ENCODE peak calls at places on chromosome 13, in nine cellular contexts. One of them, this sample, is unnamed.

GRCh38 chr13:82655518-82655855 is 1226.8 kb downstream of the SLITRK1 start:
- DNase-seq in cardiac muscle cell: no peak
- DNase-seq in nephron progenitor cell: no peak
- DNase-seq in SK-N-SH: no peak
- DNase-seq in heart right ventricle: no peak
- DNase-seq in OCI-LY7: no peak
- DNase-seq in GM10248: no peak
- DNase-seq in endothelial cell: no peak
- DNase-seq in heart left ventricle: no peak
- DNase-seq in this sample: no peak

GRCh38 chr13:36979361-36980040 is 19.6 kb downstream of the ALG5 start:
- DNase-seq in nephron progenitor cell: no peak
- DNase-seq in cardiac muscle cell: no peak
- DNase-seq in OCI-LY7: no peak
- DNase-seq in SK-N-SH: no peak
- DNase-seq in endothelial cell: no peak
- DNase-seq in heart right ventricle: no peak
- DNase-seq in GM10248: no peak
- DNase-seq in heart left ventricle: no peak
- DNase-seq in this sample: no peak

GRCh38 chr13:57438072-57438471 is 193.5 kb upstream of the PCDH17 start:
- DNase-seq in SK-N-SH: no peak
- DNase-seq in heart left ventricle: no peak
- DNase-seq in endothelial cell: no peak
- DNase-seq in nephron progenitor cell: no peak
- DNase-seq in OCI-LY7: no peak
- DNase-seq in heart right ventricle: no peak
- DNase-seq in GM10248: no peak
- DNase-seq in cardiac muscle cell: no peak
- DNase-seq in this sample: no peak

GRCh38 chr13:80979035-80979641 is 638.2 kb upstream of the SPRY2 start:
- DNase-seq in nephron progenitor cell: peak
- DNase-seq in OCI-LY7: peak
- DNase-seq in SK-N-SH: peak
- DNase-seq in endothelial cell: peak
- DNase-seq in heart left ventricle: peak
- DNase-seq in GM10248: peak
- DNase-seq in heart right ventricle: peak
- DNase-seq in cardiac muscle cell: peak
- DNase-seq in this sample: peak

GRCh38 chr13:113065406-113066141 is 40.0 kb upstream of the F7 start:
- DNase-seq in heart left ventricle: no peak
- DNase-seq in nephron progenitor cell: no peak
- DNase-seq in cardiac muscle cell: no peak
- DNase-seq in OCI-LY7: no peak
- DNase-seq in endothelial cell: no peak
- DNase-seq in heart right ventricle: no peak
- DNase-seq in SK-N-SH: no peak
- DNase-seq in GM10248: no peak
- DNase-seq in this sample: no peak

GRCh38 chr13:90896022-90896421 is 451.5 kb upstream of the MIR17HG start:
- DNase-seq in heart right ventricle: no peak
- DNase-seq in nephron progenitor cell: no peak
- DNase-seq in cardiac muscle cell: no peak
- DNase-seq in heart left ventricle: no peak
- DNase-seq in SK-N-SH: no peak
- DNase-seq in GM10248: no peak
- DNase-seq in OCI-LY7: no peak
- DNase-seq in endothelial cell: no peak
- DNase-seq in this sample: no peak

GRCh38 chr13:41931337-41931736 is 29.6 kb downstream of the VWA8 start:
- DNase-seq in heart right ventricle: no peak
- DNase-seq in SK-N-SH: no peak
- DNase-seq in cardiac muscle cell: no peak
- DNase-seq in heart left ventricle: no peak
- DNase-seq in GM10248: no peak
- DNase-seq in OCI-LY7: no peak
- DNase-seq in endothelial cell: no peak
- DNase-seq in nephron progenitor cell: no peak
- DNase-seq in this sample: no peak

GRCh38 chr13:49681837-49682236 is 9.4 kb downstream of the EBPL start:
- DNase-seq in heart right ventricle: no peak
- DNase-seq in endothelial cell: no peak
- DNase-seq in nephron progenitor cell: no peak
- DNase-seq in SK-N-SH: no peak
- DNase-seq in cardiac muscle cell: no peak
- DNase-seq in heart left ventricle: no peak
- DNase-seq in GM10248: no peak
- DNase-seq in OCI-LY7: no peak
- DNase-seq in this sample: no peak

GRCh38 chr13:67048084-67048792 is 181.9 kb downstream of the PCDH9 start:
- DNase-seq in heart right ventricle: no peak
- DNase-seq in GM10248: peak
- DNase-seq in nephron progenitor cell: no peak
- DNase-seq in SK-N-SH: no peak
- DNase-seq in endothelial cell: peak
- DNase-seq in OCI-LY7: peak
- DNase-seq in cardiac muscle cell: no peak
- DNase-seq in heart left ventricle: no peak
- DNase-seq in this sample: peak
- TF ChIP-seq CTCF in heart right ventricle: no peak
- TF ChIP-seq CTCF in GM10248: no peak
- TF ChIP-seq CTCF in nephron progenitor cell: no peak
- TF ChIP-seq CTCF in SK-N-SH: no peak
- TF ChIP-seq CTCF in endothelial cell: peak
- TF ChIP-seq CTCF in OCI-LY7: no peak
- TF ChIP-seq CTCF in cardiac muscle cell: peak
- TF ChIP-seq CTCF in heart left ventricle: no peak
- TF ChIP-seq CTCF in this sample: no peak

GRCh38 chr13:111168116-111168515 is 53.0 kb downstream of the ARHGEF7 start:
- DNase-seq in SK-N-SH: no peak
- DNase-seq in heart left ventricle: no peak
- DNase-seq in heart right ventricle: no peak
- DNase-seq in GM10248: no peak
- DNase-seq in OCI-LY7: no peak
- DNase-seq in nephron progenitor cell: no peak
- DNase-seq in endothelial cell: no peak
- DNase-seq in cardiac muscle cell: no peak
- DNase-seq in this sample: no peak
- TF ChIP-seq CTCF in SK-N-SH: no peak
- TF ChIP-seq CTCF in heart left ventricle: no peak
- TF ChIP-seq CTCF in heart right ventricle: no peak
- TF ChIP-seq CTCF in GM10248: no peak
- TF ChIP-seq CTCF in OCI-LY7: no peak
- TF ChIP-seq CTCF in nephron progenitor cell: no peak
- TF ChIP-seq CTCF in endothelial cell: no peak
- TF ChIP-seq CTCF in cardiac muscle cell: no peak
- TF ChIP-seq CTCF in this sample: no peak

GRCh38 chr13:93158565-93158964 is 68.0 kb upstream of the GPC6 start:
- DNase-seq in OCI-LY7: no peak
- DNase-seq in heart left ventricle: no peak
- DNase-seq in cardiac muscle cell: no peak
- DNase-seq in SK-N-SH: no peak
- DNase-seq in nephron progenitor cell: no peak
- DNase-seq in endothelial cell: no peak
- DNase-seq in GM10248: no peak
- DNase-seq in heart right ventricle: no peak
- DNase-seq in this sample: no peak
- TF ChIP-seq CTCF in OCI-LY7: no peak
- TF ChIP-seq CTCF in heart left ventricle: no peak
- TF ChIP-seq CTCF in cardiac muscle cell: no peak
- TF ChIP-seq CTCF in SK-N-SH: no peak
- TF ChIP-seq CTCF in nephron progenitor cell: no peak
- TF ChIP-seq CTCF in endothelial cell: no peak
- TF ChIP-seq CTCF in GM10248: no peak
- TF ChIP-seq CTCF in heart right ventricle: no peak
- TF ChIP-seq CTCF in this sample: no peak

DNA sequence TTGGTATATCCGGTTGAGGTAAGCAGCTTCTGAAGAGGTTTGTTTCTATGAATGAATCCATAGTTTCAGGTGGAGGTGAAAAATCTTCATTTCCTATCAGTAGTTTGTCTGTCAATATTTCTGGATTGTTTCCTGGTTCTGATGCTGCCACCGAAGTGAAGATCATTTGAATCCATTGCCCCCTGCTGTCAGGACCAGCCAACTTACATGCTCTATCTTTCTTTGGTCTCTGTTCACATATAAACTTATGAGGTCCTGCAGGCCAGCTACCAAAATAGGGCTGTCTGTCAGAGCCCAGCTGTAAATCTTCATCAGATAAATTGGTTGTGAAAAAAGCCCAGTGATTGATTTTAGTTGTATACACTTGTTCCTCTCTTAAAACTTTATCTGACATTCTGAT is 15.2 kb upstream of the N4BP2L1 start:
- DNase-seq in SK-N-SH: peak
- DNase-seq in GM10248: peak
- DNase-seq in nephron progenitor cell: no peak
- DNase-seq in heart left ventricle: no peak
- DNase-seq in heart right ventricle: no peak
- DNase-seq in OCI-LY7: peak
- DNase-seq in endothelial cell: peak
- DNase-seq in cardiac muscle cell: peak
- DNase-seq in this sample: peak
- TF ChIP-seq CTCF in SK-N-SH: peak
- TF ChIP-seq CTCF in GM10248: peak
- TF ChIP-seq CTCF in nephron progenitor cell: no peak
- TF ChIP-seq CTCF in heart left ventricle: peak
- TF ChIP-seq CTCF in heart right ventricle: no peak
- TF ChIP-seq CTCF in OCI-LY7: peak
- TF ChIP-seq CTCF in endothelial cell: peak
- TF ChIP-seq CTCF in cardiac muscle cell: peak
- TF ChIP-seq CTCF in this sample: peak

GRCh38 chr13:22740264-22740663 is 440.5 kb upstream of the SGCG start:
- DNase-seq in SK-N-SH: no peak
- DNase-seq in OCI-LY7: no peak
- DNase-seq in heart left ventricle: no peak
- DNase-seq in nephron progenitor cell: no peak
- DNase-seq in GM10248: no peak
- DNase-seq in endothelial cell: peak
- DNase-seq in heart right ventricle: no peak
- DNase-seq in cardiac muscle cell: peak
- DNase-seq in this sample: no peak

GRCh38 chr13:22738357-22738756 is 442.4 kb upstream of the SGCG start:
- DNase-seq in GM10248: no peak
- DNase-seq in endothelial cell: no peak
- DNase-seq in cardiac muscle cell: no peak
- DNase-seq in OCI-LY7: no peak
- DNase-seq in SK-N-SH: no peak
- DNase-seq in nephron progenitor cell: no peak
- DNase-seq in heart left ventricle: no peak
- DNase-seq in heart right ventricle: no peak
- DNase-seq in this sample: no peak

GRCh38 chr13:22736084-22736767 is 444.6 kb upstream of the SGCG start:
- DNase-seq in cardiac muscle cell: no peak
- DNase-seq in nephron progenitor cell: no peak
- DNase-seq in SK-N-SH: no peak
- DNase-seq in OCI-LY7: no peak
- DNase-seq in endothelial cell: no peak
- DNase-seq in GM10248: no peak
- DNase-seq in heart left ventricle: no peak
- DNase-seq in heart right ventricle: no peak
- DNase-seq in this sample: no peak

GRCh38 chr13:22736768-22737092 is 444.0 kb upstream of the SGCG start:
- DNase-seq in nephron progenitor cell: no peak
- DNase-seq in cardiac muscle cell: no peak
- DNase-seq in SK-N-SH: no peak
- DNase-seq in GM10248: no peak
- DNase-seq in OCI-LY7: no peak
- DNase-seq in heart right ventricle: no peak
- DNase-seq in endothelial cell: no peak
- DNase-seq in heart left ventricle: no peak
- DNase-seq in this sample: no peak

DNA sequence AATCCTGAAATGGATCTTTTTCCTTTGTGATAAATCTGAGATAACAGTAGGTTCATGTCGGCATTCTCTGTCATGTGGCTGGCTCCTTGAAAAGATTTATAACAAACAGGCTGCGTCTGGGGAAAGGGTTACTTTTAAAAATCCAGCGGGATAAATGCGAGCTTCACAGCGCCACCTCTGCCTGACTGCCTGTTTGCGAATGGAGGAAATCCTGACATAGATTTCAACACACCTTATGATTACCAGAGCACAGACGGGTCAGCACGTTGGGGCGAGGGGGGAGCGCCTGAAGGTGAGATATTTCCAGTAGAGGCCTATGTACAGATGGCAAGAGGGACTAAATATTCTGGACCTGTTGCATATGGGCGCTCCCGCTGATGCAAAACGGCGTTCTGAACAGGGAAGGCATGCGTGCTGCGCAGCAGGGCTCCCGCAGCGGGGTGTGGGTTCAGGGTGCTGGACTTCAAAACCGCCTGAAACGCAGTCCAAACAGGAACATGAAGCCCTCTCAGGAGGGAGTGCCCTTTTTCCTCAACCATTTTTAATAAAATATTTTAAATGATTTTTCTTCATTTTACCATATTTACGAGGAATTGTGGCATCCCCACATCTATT is 445.3 kb upstream of the SGCG start:
- DNase-seq in endothelial cell: no peak
- DNase-seq in OCI-LY7: no peak
- DNase-seq in nephron progenitor cell: no peak
- DNase-seq in GM10248: no peak
- DNase-seq in heart left ventricle: no peak
- DNase-seq in SK-N-SH: no peak
- DNase-seq in cardiac muscle cell: peak
- DNase-seq in heart right ventricle: no peak
- DNase-seq in this sample: no peak
- TF ChIP-seq CTCF in endothelial cell: no peak
- TF ChIP-seq CTCF in OCI-LY7: no peak
- TF ChIP-seq CTCF in nephron progenitor cell: no peak
- TF ChIP-seq CTCF in GM10248: no peak
- TF ChIP-seq CTCF in heart left ventricle: no peak
- TF ChIP-seq CTCF in SK-N-SH: peak
- TF ChIP-seq CTCF in cardiac muscle cell: no peak
- TF ChIP-seq CTCF in heart right ventricle: no peak
- TF ChIP-seq CTCF in this sample: no peak

This sample was measured in GM13977.